ENCODE peak calls at places on chromosome 3, in ten cellular contexts. One of them, this sample, is unnamed.

GRCh38 chr3:55704521-55704920 is 217.4 kb upstream of the WNT5A start:
- DNase-seq in astrocyte: peak; percentile 68
- DNase-seq in NCI-H1105: no peak
- DNase-seq in HEK293T: no peak
- DNase-seq in NCI-H1092 treated with DMSO at 0.1 percent for 48 hours: no peak
- DNase-seq in smooth muscle cell of the brain vasculature: no peak
- DNase-seq in endothelial cell: no peak
- DNase-seq in AG08395: peak; percentile 67
- DNase-seq in body of pancreas: no peak
- DNase-seq in cardiac fibroblast: no peak
- DNase-seq in this sample: no peak

GRCh38 chr3:41933154-41933676 is 28.7 kb downstream of the ULK4 start:
- DNase-seq in body of pancreas: no peak
- DNase-seq in AG08395: peak; percentile 50
- DNase-seq in NCI-H1092 treated with DMSO at 0.1 percent for 48 hours: no peak
- DNase-seq in cardiac fibroblast: peak; percentile 82
- DNase-seq in HEK293T: no peak
- DNase-seq in endothelial cell: no peak
- DNase-seq in NCI-H1105: no peak
- DNase-seq in astrocyte: peak; percentile 66
- DNase-seq in smooth muscle cell of the brain vasculature: no peak
- DNase-seq in this sample: no peak

GRCh38 chr3:58059349-58060321 is 51.4 kb downstream of the FLNB start:
- DNase-seq in NCI-H1092 treated with DMSO at 0.1 percent for 48 hours: no peak
- DNase-seq in smooth muscle cell of the brain vasculature: no peak
- DNase-seq in endothelial cell: no peak
- DNase-seq in NCI-H1105: no peak
- DNase-seq in cardiac fibroblast: peak; percentile 74
- DNase-seq in body of pancreas: peak; percentile 65
- DNase-seq in AG08395: peak; percentile 75
- DNase-seq in HEK293T: no peak
- DNase-seq in astrocyte: peak; percentile 92
- DNase-seq in this sample: no peak

GRCh38 chr3:104032283-104032682 is 1334.4 kb upstream of the ALCAM start:
- DNase-seq in NCI-H1092 treated with DMSO at 0.1 percent for 48 hours: no peak
- DNase-seq in HEK293T: no peak
- DNase-seq in astrocyte: peak; percentile 32
- DNase-seq in endothelial cell: no peak
- DNase-seq in cardiac fibroblast: no peak
- DNase-seq in NCI-H1105: no peak
- DNase-seq in smooth muscle cell of the brain vasculature: no peak
- DNase-seq in AG08395: no peak
- DNase-seq in body of pancreas: no peak
- DNase-seq in this sample: no peak

GRCh38 chr3:61805510-61806080 is 244.2 kb downstream of the PTPRG start:
- DNase-seq in AG08395: no peak
- DNase-seq in smooth muscle cell of the brain vasculature: no peak
- DNase-seq in NCI-H1105: no peak
- DNase-seq in cardiac fibroblast: peak; percentile 41
- DNase-seq in body of pancreas: no peak
- DNase-seq in endothelial cell: no peak
- DNase-seq in NCI-H1092 treated with DMSO at 0.1 percent for 48 hours: no peak
- DNase-seq in HEK293T: no peak
- DNase-seq in astrocyte: no peak
- DNase-seq in this sample: no peak

GRCh38 chr3:98855811-98856400 is 45.6 kb downstream of the DCBLD2 start:
- DNase-seq in body of pancreas: no peak
- DNase-seq in NCI-H1092 treated with DMSO at 0.1 percent for 48 hours: no peak
- DNase-seq in cardiac fibroblast: peak; percentile 91
- DNase-seq in smooth muscle cell of the brain vasculature: peak; percentile 70
- DNase-seq in HEK293T: no peak
- DNase-seq in AG08395: peak; percentile 83
- DNase-seq in endothelial cell: no peak
- DNase-seq in astrocyte: peak; percentile 95
- DNase-seq in NCI-H1105: no peak
- DNase-seq in this sample: no peak

GRCh38 chr3:33278106-33278672 is 947 bp downstream of the FBXL2 start:
- DNase-seq in smooth muscle cell of the brain vasculature: no peak
- DNase-seq in AG08395: no peak
- DNase-seq in HEK293T: peak; percentile 18
- DNase-seq in NCI-H1105: peak; percentile 19
- DNase-seq in endothelial cell: no peak
- DNase-seq in NCI-H1092 treated with DMSO at 0.1 percent for 48 hours: peak; percentile 23
- DNase-seq in cardiac fibroblast: peak; percentile 10
- DNase-seq in body of pancreas: no peak
- DNase-seq in astrocyte: no peak
- DNase-seq in this sample: no peak

GRCh38 chr3:49928511-49929017 is 1.0 kb downstream of the MON1A start:
- DNase-seq in NCI-H1092 treated with DMSO at 0.1 percent for 48 hours: no peak
- DNase-seq in smooth muscle cell of the brain vasculature: no peak
- DNase-seq in astrocyte: no peak
- DNase-seq in endothelial cell: no peak
- DNase-seq in cardiac fibroblast: no peak
- DNase-seq in HEK293T: no peak
- DNase-seq in AG08395: no peak
- DNase-seq in NCI-H1105: no peak
- DNase-seq in body of pancreas: no peak
- DNase-seq in this sample: no peak

GRCh38 chr3:87052499-87053260 is 61.7 kb upstream of the VGLL3 start:
- DNase-seq in endothelial cell: no peak
- DNase-seq in body of pancreas: no peak
- DNase-seq in HEK293T: no peak
- DNase-seq in NCI-H1092 treated with DMSO at 0.1 percent for 48 hours: no peak
- DNase-seq in smooth muscle cell of the brain vasculature: no peak
- DNase-seq in cardiac fibroblast: no peak
- DNase-seq in AG08395: no peak
- DNase-seq in NCI-H1105: no peak
- DNase-seq in astrocyte: no peak
- DNase-seq in this sample: no peak

GRCh38 chr3:122964844-122965243 is 62.7 kb downstream of the SEMA5B start:
- DNase-seq in NCI-H1092 treated with DMSO at 0.1 percent for 48 hours: no peak
- DNase-seq in AG08395: no peak
- DNase-seq in body of pancreas: no peak
- DNase-seq in astrocyte: no peak
- DNase-seq in HEK293T: no peak
- DNase-seq in NCI-H1105: no peak
- DNase-seq in cardiac fibroblast: no peak
- DNase-seq in endothelial cell: no peak
- DNase-seq in smooth muscle cell of the brain vasculature: no peak
- DNase-seq in this sample: no peak

GRCh38 chr3:128853826-128854225 is 25.6 kb upstream of the ACAD9 start:
- DNase-seq in astrocyte: no peak
- DNase-seq in body of pancreas: no peak
- DNase-seq in HEK293T: no peak
- DNase-seq in NCI-H1105: no peak
- DNase-seq in cardiac fibroblast: no peak
- DNase-seq in endothelial cell: no peak
- DNase-seq in AG08395: no peak
- DNase-seq in smooth muscle cell of the brain vasculature: no peak
- DNase-seq in NCI-H1092 treated with DMSO at 0.1 percent for 48 hours: no peak
- DNase-seq in this sample: no peak

GRCh38 chr3:185176756-185177359 is 24.0 kb upstream of the C3orf70 start:
- DNase-seq in NCI-H1105: peak; percentile 21
- DNase-seq in AG08395: peak; percentile 48
- DNase-seq in astrocyte: no peak
- DNase-seq in body of pancreas: peak; percentile 14
- DNase-seq in endothelial cell: peak; percentile 46
- DNase-seq in cardiac fibroblast: peak; percentile 60
- DNase-seq in HEK293T: peak; percentile 40
- DNase-seq in smooth muscle cell of the brain vasculature: no peak
- DNase-seq in NCI-H1092 treated with DMSO at 0.1 percent for 48 hours: peak; percentile 32
- DNase-seq in this sample: peak; percentile 30